ENCODE peak calls at places on chromosomes 3 and 15, in eight cellular contexts. One of them, this sample, is unnamed.

GRCh38 chr3:106093616-106094015 is 224.8 kb upstream of the CBLB start:
- DNase-seq in progenitor cell of endocrine pancreas: no peak
- DNase-seq in mesothelial cell of epicardium: no peak
- DNase-seq in left colon: no peak
- DNase-seq in Kasumi-1: no peak
- DNase-seq in nephron progenitor cell: no peak
- DNase-seq in NCI-H2029 treated with DMSO at 0.1 percent for 48 hours: no peak
- DNase-seq in HFF-Myc: no peak
- DNase-seq in this sample: no peak

GRCh38 chr3:49924683-49925082 is 4.9 kb downstream of the MON1A start:
- DNase-seq in progenitor cell of endocrine pancreas: no peak
- DNase-seq in mesothelial cell of epicardium: no peak
- DNase-seq in left colon: no peak
- DNase-seq in Kasumi-1: no peak
- DNase-seq in nephron progenitor cell: no peak
- DNase-seq in NCI-H2029 treated with DMSO at 0.1 percent for 48 hours: no peak
- DNase-seq in HFF-Myc: peak; percentile 63
- DNase-seq in this sample: no peak

GRCh38 chr3:32374788-32375595 is 16.7 kb upstream of the CMTM7 start:
- DNase-seq in progenitor cell of endocrine pancreas: peak; percentile 47
- DNase-seq in mesothelial cell of epicardium: no peak
- DNase-seq in left colon: peak; percentile 61
- DNase-seq in Kasumi-1: peak; percentile 83
- DNase-seq in nephron progenitor cell: peak; percentile 64
- DNase-seq in NCI-H2029 treated with DMSO at 0.1 percent for 48 hours: peak; percentile 32
- DNase-seq in HFF-Myc: peak; percentile 47
- DNase-seq in this sample: no peak

GRCh38 chr3:54916722-54917121 is 11.1 kb downstream of the LRTM1 start:
- DNase-seq in progenitor cell of endocrine pancreas: no peak
- DNase-seq in mesothelial cell of epicardium: no peak
- DNase-seq in left colon: no peak
- DNase-seq in Kasumi-1: no peak
- DNase-seq in nephron progenitor cell: no peak
- DNase-seq in NCI-H2029 treated with DMSO at 0.1 percent for 48 hours: no peak
- DNase-seq in HFF-Myc: no peak
- DNase-seq in this sample: no peak

GRCh38 chr15:55234104-55234799 is 37.5 kb upstream of the RSL24D1 start:
- DNase-seq in progenitor cell of endocrine pancreas: no peak
- DNase-seq in mesothelial cell of epicardium: no peak
- DNase-seq in left colon: no peak
- DNase-seq in Kasumi-1: no peak
- DNase-seq in nephron progenitor cell: no peak
- DNase-seq in NCI-H2029 treated with DMSO at 0.1 percent for 48 hours: no peak
- DNase-seq in HFF-Myc: no peak
- DNase-seq in this sample: no peak

GRCh38 chr15:97998307-97999071 is 38.0 kb downstream of the ARRDC4 start:
- DNase-seq in progenitor cell of endocrine pancreas: no peak
- DNase-seq in mesothelial cell of epicardium: no peak
- DNase-seq in left colon: no peak
- DNase-seq in Kasumi-1: no peak
- DNase-seq in nephron progenitor cell: no peak
- DNase-seq in NCI-H2029 treated with DMSO at 0.1 percent for 48 hours: no peak
- DNase-seq in HFF-Myc: no peak
- DNase-seq in this sample: no peak

GRCh38 chr3:71045917-71046282 is 537.6 kb downstream of the FOXP1 start:
- DNase-seq in progenitor cell of endocrine pancreas: no peak
- DNase-seq in mesothelial cell of epicardium: no peak
- DNase-seq in left colon: no peak
- DNase-seq in Kasumi-1: no peak
- DNase-seq in nephron progenitor cell: no peak
- DNase-seq in NCI-H2029 treated with DMSO at 0.1 percent for 48 hours: no peak
- DNase-seq in HFF-Myc: no peak
- DNase-seq in this sample: no peak

GRCh38 chr3:160665784-160666526 is 11.0 kb upstream of the ARL14 start:
- DNase-seq in progenitor cell of endocrine pancreas: no peak
- DNase-seq in mesothelial cell of epicardium: no peak
- DNase-seq in left colon: peak; percentile 28
- DNase-seq in Kasumi-1: no peak
- DNase-seq in nephron progenitor cell: no peak
- DNase-seq in NCI-H2029 treated with DMSO at 0.1 percent for 48 hours: no peak
- DNase-seq in HFF-Myc: peak; percentile 49
- DNase-seq in this sample: no peak

GRCh38 chr15:78057803-78058202 is 19.7 kb downstream of the TBC1D2B start:
- DNase-seq in progenitor cell of endocrine pancreas: no peak
- DNase-seq in mesothelial cell of epicardium: no peak
- DNase-seq in left colon: no peak
- DNase-seq in Kasumi-1: no peak
- DNase-seq in nephron progenitor cell: no peak
- DNase-seq in NCI-H2029 treated with DMSO at 0.1 percent for 48 hours: no peak
- DNase-seq in HFF-Myc: no peak
- DNase-seq in this sample: no peak